ENCODE peak calls at places on chromosomes 13 and 19, in five cellular contexts. S is K562, E is A549, F is HepG2, V is H1. Q is an unnamed sample.

GRCh38 chr19:39342647-39343305 is 555 bp downstream of the SAMD4B start:
- DNase-seq in S (no peak), E (no peak), F (no peak), V (no peak), Q (no peak)

GRCh38 chr13:110617326-110618072 is 2.2 kb downstream of the NAXD start:
- DNase-seq in S (no peak), E (no peak), F (peak; percentile 43), V (no peak), Q (no peak)

GRCh38 chr13:20993211-20993610 is 68.2 kb downstream of the LATS2 start:
- DNase-seq in S (no peak), E (no peak), F (no peak), V (no peak), Q (no peak)

GRCh38 chr19:11423804-11424318 is 4.7 kb upstream of the RGL3 start:
- DNase-seq in S (no peak), E (no peak), F (no peak), V (no peak), Q (no peak)

GRCh38 chr19:13092608-13093260 is 9.9 kb downstream of the LYL1 start:
- DNase-seq in S (no peak), E (no peak), F (peak; percentile 13), V (no peak), Q (no peak)

GRCh38 chr19:54959840-54960239 is 6.3 kb upstream of the NLRP2 start:
- DNase-seq in S (no peak), E (no peak), F (no peak), V (no peak), Q (no peak)

GRCh38 chr19:28466107-28467045 is 746.6 kb downstream of the UQCRFS1 start:
- DNase-seq in S (peak; percentile 70), E (peak; percentile 41), F (peak; percentile 3), V (no peak), Q (no peak)

GRCh38 chr19:41462497-41462896 is 19.5 kb downstream of the ERICH4 start:
- DNase-seq in S (no peak), E (no peak), F (no peak), V (no peak), Q (no peak)

GRCh38 chr19:12913011-12913561 is 6.0 kb downstream of the SYCE2 start:
- DNase-seq in S (no peak), E (no peak), F (peak; percentile 62), V (no peak), Q (no peak)

GRCh38 chr19:35266904-35267817 is 1.6 kb upstream of the USF2 start:
- DNase-seq in S (peak; percentile 71), E (peak; percentile 82), F (no peak), V (no peak), Q (no peak)

GRCh38 chr13:101985321-101985720 is 416.5 kb downstream of the FGF14 start:
- DNase-seq in S (no peak), E (no peak), F (no peak), V (no peak), Q (no peak)

GRCh38 chr19:43625918-43626579 is 6.6 kb upstream of the ZNF428 start:
- DNase-seq in S (peak; percentile 84), E (peak; percentile 42), F (no peak), V (no peak), Q (no peak)

GRCh38 chr13:30727491-30728350 is 7.6 kb upstream of the ALOX5AP start:
- DNase-seq in S (no peak), E (no peak), F (no peak), V (no peak), Q (no peak)

GRCh38 chr19:36894849-36895383 is 21.2 kb downstream of the ZNF829 start:
- DNase-seq in S (no peak), E (no peak), F (no peak), V (no peak), Q (no peak)

GRCh38 chr13:39946769-39947168 is 291.3 kb downstream of the COG6 start:
- DNase-seq in S (no peak), E (no peak), F (no peak), V (no peak), Q (no peak)

GRCh38 chr13:100573121-100573520 is 15.5 kb downstream of the GGACT start:
- DNase-seq in S (peak; percentile 61), E (peak; percentile 39), F (peak; percentile 77), V (peak; percentile 19), Q (peak; percentile 17)

GRCh38 chr19:47848871-47849473 is 10.1 kb upstream of the TPRX2 start:
- DNase-seq in S (peak; percentile 66), E (peak; percentile 47), F (peak; percentile 15), V (peak; percentile 62), Q (no peak)

GRCh38 chr19:42092350-42092749 is 16.4 kb downstream of the ZNF574 start:
- DNase-seq in S (no peak), E (peak; percentile 81), F (no peak), V (no peak), Q (no peak)

GRCh38 chr13:21753117-21753729 is 82.3 kb downstream of the FGF9 start:
- DNase-seq in S (no peak), E (no peak), F (no peak), V (no peak), Q (no peak)

GRCh38 chr13:108176685-108177274 is 38.6 kb downstream of the LIG4 start:
- DNase-seq in S (peak; percentile 25), E (peak; percentile 8), F (peak; percentile 42), V (no peak), Q (no peak)

GRCh38 chr13:22369840-22370239 is 699.0 kb downstream of the FGF9 start:
- DNase-seq in S (no peak), E (no peak), F (no peak), V (peak; percentile 75), Q (no peak)

GRCh38 chr19:55172741-55173140 is 6.3 kb upstream of the DNAAF3 start:
- DNase-seq in S (no peak), E (no peak), F (no peak), V (no peak), Q (no peak)

GRCh38 chr13:47170971-47171370 is 274.1 kb upstream of the HTR2A start:
- DNase-seq in S (no peak), E (no peak), F (no peak), V (no peak), Q (no peak)

GRCh38 chr13:42615691-42616090 is 41.7 kb downstream of the TNFSF11 start:
- DNase-seq in S (no peak), E (no peak), F (no peak), V (no peak), Q (no peak)
- TF ChIP-seq HDAC2 in S (no peak), E (no peak), F (no peak), V (no peak), Q (no peak)

GRCh38 chr13:97895383-97895782 is 58.1 kb upstream of the IPO5 start:
- DNase-seq in S (no peak), E (no peak), F (no peak), V (no peak), Q (no peak)

GRCh38 chr13:97889803-97890202 is 63.7 kb upstream of the IPO5 start:
- DNase-seq in S (no peak), E (no peak), F (no peak), V (no peak), Q (no peak)

GRCh38 chr13:97892717-97893116 is 60.8 kb upstream of the IPO5 start:
- DNase-seq in S (no peak), E (no peak), F (no peak), V (no peak), Q (no peak)
- TF ChIP-seq HDAC2 in S (no peak), E (no peak), F (no peak), V (no peak), Q (no peak)

GRCh38 chr19:4493104-4493928 is 21.2 kb downstream of the HDGFL2 start:
- DNase-seq in S (no peak), E (no peak), F (no peak), V (no peak), Q (no peak)
- TF ChIP-seq HDAC2 in S (no peak), E (no peak), F (no peak), V (no peak), Q (no peak)

GRCh38 chr13:113584205-113584869 is at the start of gene TFDP1:
- DNase-seq in S (peak; percentile 90), E (peak; percentile 75), F (peak; percentile 81), V (peak; percentile 62), Q (peak; percentile 63)

GRCh38 chr13:113585828-113586355 is 1.3 kb downstream of the TFDP1 start:
- DNase-seq in S (peak; percentile 28), E (no peak), F (no peak), V (no peak), Q (no peak)

GRCh38 chr13:113582841-113583631 is 1.5 kb upstream of the TFDP1 start:
- DNase-seq in S (no peak), E (no peak), F (peak; percentile 38), V (no peak), Q (no peak)

GRCh38 chr13:113586661-113587479 is 2.3 kb downstream of the TFDP1 start:
- DNase-seq in S (no peak), E (no peak), F (no peak), V (no peak), Q (no peak)

DNA sequence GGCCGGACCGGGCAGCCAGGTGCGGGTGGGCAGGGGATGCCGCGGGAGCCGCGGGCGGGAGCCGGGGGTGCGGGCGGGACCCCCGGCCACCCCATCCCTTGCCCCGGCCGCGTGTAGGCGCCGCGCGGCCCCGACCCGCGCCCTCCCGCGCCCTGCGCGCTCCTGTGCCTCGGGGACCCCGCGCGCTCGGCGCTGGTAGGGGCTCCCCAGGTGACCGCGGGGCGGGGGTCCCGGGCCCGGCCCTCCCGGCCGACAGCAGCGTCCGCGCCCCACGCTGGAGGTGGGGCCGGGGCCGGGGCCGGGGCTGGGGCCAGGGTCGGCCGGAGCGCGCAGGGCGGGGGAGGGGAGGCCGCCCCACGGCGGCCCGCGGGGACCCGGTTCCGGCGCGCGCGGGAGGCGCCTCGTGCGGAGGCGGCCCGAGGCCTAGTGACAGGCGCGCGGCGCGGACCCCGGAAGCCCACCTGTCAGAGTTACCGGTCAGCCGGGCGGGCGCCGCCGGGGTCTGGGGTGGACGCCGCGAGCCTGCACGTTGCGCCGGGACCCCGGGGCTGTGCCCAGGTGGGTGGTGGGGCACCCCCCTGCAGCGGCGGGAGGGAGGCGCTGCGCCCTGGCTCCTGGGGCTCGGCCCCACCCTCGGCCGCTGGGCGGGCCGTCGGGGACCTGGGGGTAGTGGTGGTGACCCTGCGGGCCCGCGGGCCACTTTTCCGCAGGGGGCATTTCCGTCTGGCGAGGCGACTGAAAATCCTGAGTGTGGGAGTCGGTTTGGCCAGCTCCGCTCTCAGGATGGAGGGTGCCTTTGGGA is 518 bp downstream of the TFDP1 start:
- DNase-seq in S (peak; percentile 52), E (peak; percentile 19), F (no peak), V (no peak), Q (no peak)
- TF ChIP-seq HDAC2 in S (no peak), E (no peak), F (no peak), V (no peak), Q (no peak)